ENCODE peak calls at places on chromosomes 12 and 14, in five cellular contexts. V, A, S, U and L are unnamed samples.

GRCh38 chr12:9895215-9895971 is 14.1 kb downstream of the KLRF2 start:
- DNase-seq in V (no peak), S (no peak), A (no peak), U (no peak), L (no peak)

GRCh38 chr12:48925218-48925871 is at the start of gene FKBP11:
- DNase-seq in S (peak; percentile 59), U (peak; percentile 53), A (peak; percentile 60), V (peak; percentile 20), L (no peak)

GRCh38 chr12:65695077-65695865 is 129.0 kb upstream of the HMGA2 start:
- DNase-seq in A (peak; percentile 95), S (no peak), U (peak; percentile 98), V (peak; percentile 98), L (no peak)

GRCh38 chr12:107670999-107671643 is 14.5 kb upstream of the PWP1 start:
- DNase-seq in A (peak; percentile 34), S (peak; percentile 37), V (no peak), U (peak; percentile 57), L (peak; percentile 65)

GRCh38 chr12:33876618-33877017 is 145.7 kb upstream of the ALG10 start:
- DNase-seq in V (no peak), S (no peak), A (no peak), U (no peak), L (no peak)

GRCh38 chr14:91008759-91009409 is 51.6 kb downstream of the RPS6KA5 start:
- DNase-seq in A (no peak), U (no peak), S (no peak), V (no peak), L (no peak)

GRCh38 chr12:47854531-47854930 is 34.8 kb upstream of the HDAC7 start:
- DNase-seq in S (no peak), V (no peak), U (no peak), A (no peak), L (no peak)

GRCh38 chr12:27652174-27652763 is 44.0 kb upstream of the REP15 start:
- DNase-seq in S (peak; percentile 32), U (peak; percentile 91), A (peak; percentile 90), V (peak; percentile 67), L (peak; percentile 66)

GRCh38 chr12:79360269-79360668 is 330.5 kb downstream of the PAWR start:
- DNase-seq in S (no peak), U (no peak), V (no peak), A (no peak), L (no peak)

GRCh38 chr12:69966409-69966808 is 141.4 kb downstream of the MYRFL start:
- DNase-seq in A (peak; percentile 62), S (no peak), U (peak; percentile 20), V (peak; percentile 96), L (no peak)

GRCh38 chr12:74449872-74450271 is 87.8 kb upstream of the ATXN7L3B start:
- DNase-seq in U (peak; percentile 34), A (no peak), S (no peak), V (peak; percentile 73), L (no peak)

GRCh38 chr14:79279645-79280399 is 931.5 kb downstream of the DIO2 start:
- DNase-seq in U (no peak), A (no peak), S (no peak), V (peak; percentile 1), L (no peak)

GRCh38 chr12:106329231-106329985 is 26.9 kb downstream of the TCP11L2 start:
- DNase-seq in A (no peak), V (no peak), U (no peak), S (no peak), L (no peak)